ENCODE peak calls at places on chromosomes 16 and 17, in ten cellular contexts. Y, J, A, R, V, U, D, Z, K and S are unnamed samples.

GRCh38 chr16:27232061-27232841 is 28.9 kb downstream of the KDM8 start:
- DNase-seq in Y (no peak), J (no peak), A (peak), R (peak), V (no peak), U (no peak), D (no peak), Z (no peak), K (no peak), S (peak)

GRCh38 chr16:81366316-81366932 is 51.7 kb downstream of the GAN start:
- DNase-seq in Y (no peak), J (no peak), A (no peak), R (no peak), V (peak), U (peak), D (no peak), Z (no peak), K (peak), S (peak)

GRCh38 chr17:78923660-78924453 is 1.3 kb downstream of the TIMP2 start:
- DNase-seq in Y (peak), J (peak), A (peak), R (no peak), V (no peak), U (no peak), D (peak), Z (peak), K (peak), S (peak)

GRCh38 chr17:27244019-27244418 is 49.9 kb upstream of the WSB1 start:
- DNase-seq in Y (no peak), J (no peak), A (no peak), R (no peak), V (no peak), U (no peak), D (no peak), Z (no peak), K (no peak), S (no peak)

GRCh38 chr16:58324792-58325191 is 30.0 kb upstream of the PRSS54 start:
- DNase-seq in Y (no peak), J (no peak), A (no peak), R (no peak), V (no peak), U (no peak), D (no peak), Z (no peak), K (no peak), S (no peak)

GRCh38 chr17:41404024-41404651 is 6.7 kb upstream of the KRT31 start:
- DNase-seq in Y (no peak), J (no peak), A (no peak), R (peak), V (peak), U (peak), D (no peak), Z (no peak), K (peak), S (peak)

GRCh38 chr17:70168044-70168978 is 1.0 kb upstream of the KCNJ2 start:
- DNase-seq in Y (peak), J (no peak), A (peak), R (peak), V (peak), U (peak), D (peak), Z (peak), K (peak), S (peak)

GRCh38 chr17:68433211-68433610 is 24.1 kb downstream of the WIPI1 start:
- DNase-seq in Y (no peak), J (no peak), A (no peak), R (no peak), V (no peak), U (no peak), D (no peak), Z (no peak), K (no peak), S (no peak)

GRCh38 chr16:84501077-84501735 is 3.3 kb downstream of the MEAK7 start:
- DNase-seq in Y (peak), J (no peak), A (no peak), R (no peak), V (no peak), U (no peak), D (no peak), Z (no peak), K (peak), S (no peak)

GRCh38 chr17:58317421-58318064 is 11.1 kb downstream of the TSPOAP1 start:
- DNase-seq in Y (no peak), J (no peak), A (peak), R (peak), V (peak), U (peak), D (no peak), Z (no peak), K (peak), S (peak)

GRCh38 chr16:75092777-75093176 is 23.8 kb downstream of the LDHD start:
- DNase-seq in Y (peak), J (no peak), A (no peak), R (no peak), V (no peak), U (no peak), D (no peak), Z (no peak), K (no peak), S (no peak)

GRCh38 chr16:735982-736453 is 4.8 kb downstream of the CIAO3 start:
- DNase-seq in Y (no peak), J (no peak), A (peak), R (no peak), V (no peak), U (no peak), D (no peak), Z (no peak), K (no peak), S (peak)

GRCh38 chr17:75909812-75910274 is 5.2 kb upstream of the MRPL38 start:
- DNase-seq in Y (peak), J (no peak), A (no peak), R (no peak), V (no peak), U (no peak), D (no peak), Z (no peak), K (no peak), S (no peak)

GRCh38 chr17:17024778-17025300 is 17.4 kb upstream of the MPRIP start:
- DNase-seq in Y (peak), J (no peak), A (no peak), R (no peak), V (no peak), U (no peak), D (no peak), Z (peak), K (no peak), S (no peak)

GRCh38 chr17:57569021-57569420 is 176.1 kb downstream of the CCDC182 start:
- DNase-seq in Y (no peak), J (no peak), A (no peak), R (no peak), V (no peak), U (no peak), D (no peak), Z (no peak), K (no peak), S (no peak)

GRCh38 chr16:21265104-21265825 is 12.8 kb downstream of the CRYM start:
- DNase-seq in Y (no peak), J (no peak), A (no peak), R (peak), V (no peak), U (no peak), D (peak), Z (peak), K (no peak), S (peak)

GRCh38 chr17:82298538-82299421 is 18.6 kb downstream of the CD7 start:
- DNase-seq in Y (no peak), J (no peak), A (no peak), R (no peak), V (no peak), U (no peak), D (no peak), Z (no peak), K (no peak), S (no peak)

GRCh38 chr17:81705518-81706231 is 2.5 kb downstream of the MRPL12 start:
- DNase-seq in Y (no peak), J (no peak), A (no peak), R (no peak), V (no peak), U (no peak), D (peak), Z (no peak), K (no peak), S (no peak)

GRCh38 chr17:16072031-16072430 is 72.4 kb downstream of the TTC19 start:
- DNase-seq in Y (no peak), J (no peak), A (no peak), R (no peak), V (no peak), U (no peak), D (no peak), Z (no peak), K (no peak), S (no peak)

GRCh38 chr16:89094252-89094901 is 725 bp downstream of the ACSF3 start:
- DNase-seq in Y (peak), J (no peak), A (no peak), R (no peak), V (no peak), U (no peak), D (no peak), Z (no peak), K (no peak), S (no peak)

DNA sequence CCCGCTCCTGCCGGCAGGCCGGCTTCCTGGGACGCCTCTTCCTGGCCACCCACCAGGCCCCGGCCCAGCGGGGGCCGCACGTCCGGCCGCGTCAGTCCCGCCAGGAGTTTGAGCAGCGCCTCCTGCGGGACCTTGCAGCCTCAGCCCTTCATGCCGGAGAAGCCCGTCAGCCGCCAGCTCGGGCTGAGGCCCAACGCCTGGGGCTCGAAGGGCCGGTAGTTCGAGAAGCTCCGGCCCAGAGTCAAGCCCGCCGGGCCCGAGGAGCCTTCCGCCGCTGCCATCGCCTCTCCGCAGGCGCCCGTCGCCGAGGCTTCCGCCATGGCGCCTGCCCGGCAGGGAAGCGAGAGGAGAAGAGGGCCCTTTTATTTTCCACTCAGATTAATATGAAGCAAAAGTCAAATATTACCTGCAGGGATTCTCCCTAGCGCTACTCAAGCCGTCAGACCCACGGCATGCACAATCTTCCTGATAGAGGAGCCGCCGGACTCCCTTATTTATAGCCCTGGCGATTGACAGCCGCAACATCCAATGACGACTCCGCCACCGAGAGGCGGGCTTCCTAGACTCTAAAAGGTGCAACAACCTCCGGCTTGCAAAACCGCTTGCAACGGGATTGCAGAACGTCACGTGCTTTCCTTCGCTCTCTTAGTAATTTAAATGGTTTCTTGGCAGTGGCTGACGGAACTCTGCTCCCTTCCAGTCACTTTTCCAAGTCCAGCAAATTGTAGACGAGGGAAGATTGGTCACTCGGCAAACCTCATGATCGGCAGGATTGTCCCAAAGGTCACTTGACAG is at the start of gene SEPHS2:
- DNase-seq in Y (peak), J (peak), A (peak), R (peak), V (peak), U (peak), D (peak), Z (peak), K (peak), S (peak)
- TF ChIP-seq CTCF in Y (no peak), J (peak), A (peak), R (peak), V (peak), U (peak), D (peak), Z (peak), K (peak), S (peak)

DNA sequence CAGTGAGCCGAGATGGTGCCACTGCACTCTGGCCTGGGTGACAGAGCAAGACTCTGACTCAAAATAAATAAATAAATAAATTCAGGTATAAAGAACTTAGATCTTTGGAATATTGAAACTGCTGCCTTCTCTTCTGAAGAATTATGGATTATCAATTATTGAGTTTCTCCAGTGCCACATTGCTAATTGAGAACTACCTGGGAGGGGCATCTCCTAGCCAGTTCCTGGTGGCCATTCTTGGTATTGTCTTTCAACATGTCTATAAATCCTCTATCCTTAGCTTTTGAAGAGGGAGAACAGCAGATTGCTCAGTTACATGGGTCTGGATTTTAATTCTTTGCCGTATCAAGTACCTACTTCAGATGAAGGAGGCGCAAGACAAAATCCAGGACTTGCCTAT is 29.2 kb downstream of the CALCOCO2 start:
- DNase-seq in Y (no peak), J (no peak), A (no peak), R (no peak), V (no peak), U (no peak), D (no peak), Z (no peak), K (no peak), S (no peak)
- TF ChIP-seq CTCF in Y (no peak), J (peak), A (peak), R (peak), V (peak), U (peak), D (peak), Z (no peak), K (no peak), S (peak)

GRCh38 chr16:88005148-88005547 is 53.9 kb downstream of the BANP start:
- DNase-seq in Y (no peak), J (no peak), A (no peak), R (no peak), V (no peak), U (no peak), D (no peak), Z (no peak), K (no peak), S (no peak)
- TF ChIP-seq CTCF in Y (no peak), J (no peak), A (peak), R (no peak), V (peak), U (peak), D (peak), Z (peak), K (no peak), S (no peak)

DNA sequence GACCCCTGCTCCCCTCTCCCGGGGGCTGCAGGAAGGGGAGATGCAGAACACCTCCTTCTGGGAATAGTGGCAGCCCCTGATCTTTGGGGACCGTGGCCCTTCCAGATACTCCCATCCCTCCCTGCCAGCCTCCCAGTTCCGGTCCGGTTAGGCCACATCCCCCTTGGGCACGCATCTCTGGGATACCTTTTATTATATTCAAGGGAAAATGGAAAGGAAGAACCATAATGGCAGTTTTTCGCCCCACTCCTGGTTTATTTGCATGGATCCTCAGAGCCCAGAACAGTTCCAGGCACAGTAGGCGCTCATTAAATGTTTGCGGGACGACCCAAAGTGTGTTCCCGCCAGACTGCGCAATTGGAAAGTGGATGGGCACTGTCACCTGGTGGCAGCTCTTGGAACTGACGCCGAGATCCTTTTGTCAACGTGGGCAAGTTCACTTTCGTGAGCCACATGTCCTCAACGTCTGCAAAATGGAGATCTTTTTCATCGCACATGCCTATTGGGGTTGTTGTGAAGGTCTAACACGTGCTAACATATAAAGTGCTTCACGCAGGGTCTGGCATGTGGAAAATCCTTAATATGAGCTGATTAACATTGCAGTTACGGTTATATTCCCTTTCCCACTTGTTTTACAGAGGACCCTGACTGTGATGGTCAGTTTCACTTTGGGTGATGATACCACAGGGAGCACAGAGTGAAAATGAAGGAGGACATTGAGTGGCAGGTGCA is 1.6 kb upstream of the GPRC5B start:
- DNase-seq in Y (peak), J (peak), A (peak), R (peak), V (peak), U (peak), D (peak), Z (peak), K (peak), S (peak)
- TF ChIP-seq CTCF in Y (peak), J (peak), A (peak), R (peak), V (peak), U (peak), D (peak), Z (peak), K (peak), S (peak)

GRCh38 chr17:19752216-19753048 is 4.3 kb upstream of the ALDH3A1 start:
- DNase-seq in Y (no peak), J (no peak), A (no peak), R (no peak), V (no peak), U (no peak), D (no peak), Z (no peak), K (no peak), S (no peak)

GRCh38 chr17:19755392-19755791 is 7.3 kb upstream of the ALDH3A1 start:
- DNase-seq in Y (no peak), J (no peak), A (no peak), R (no peak), V (no peak), U (no peak), D (no peak), Z (no peak), K (no peak), S (peak)

GRCh38 chr17:19755821-19756510 is 7.9 kb upstream of the ALDH3A1 start:
- DNase-seq in Y (no peak), J (no peak), A (peak), R (no peak), V (no peak), U (no peak), D (no peak), Z (no peak), K (no peak), S (peak)

GRCh38 chr17:19753049-19753444 is 4.9 kb upstream of the ALDH3A1 start:
- DNase-seq in Y (peak), J (no peak), A (no peak), R (peak), V (no peak), U (peak), D (peak), Z (peak), K (no peak), S (no peak)

DNA sequence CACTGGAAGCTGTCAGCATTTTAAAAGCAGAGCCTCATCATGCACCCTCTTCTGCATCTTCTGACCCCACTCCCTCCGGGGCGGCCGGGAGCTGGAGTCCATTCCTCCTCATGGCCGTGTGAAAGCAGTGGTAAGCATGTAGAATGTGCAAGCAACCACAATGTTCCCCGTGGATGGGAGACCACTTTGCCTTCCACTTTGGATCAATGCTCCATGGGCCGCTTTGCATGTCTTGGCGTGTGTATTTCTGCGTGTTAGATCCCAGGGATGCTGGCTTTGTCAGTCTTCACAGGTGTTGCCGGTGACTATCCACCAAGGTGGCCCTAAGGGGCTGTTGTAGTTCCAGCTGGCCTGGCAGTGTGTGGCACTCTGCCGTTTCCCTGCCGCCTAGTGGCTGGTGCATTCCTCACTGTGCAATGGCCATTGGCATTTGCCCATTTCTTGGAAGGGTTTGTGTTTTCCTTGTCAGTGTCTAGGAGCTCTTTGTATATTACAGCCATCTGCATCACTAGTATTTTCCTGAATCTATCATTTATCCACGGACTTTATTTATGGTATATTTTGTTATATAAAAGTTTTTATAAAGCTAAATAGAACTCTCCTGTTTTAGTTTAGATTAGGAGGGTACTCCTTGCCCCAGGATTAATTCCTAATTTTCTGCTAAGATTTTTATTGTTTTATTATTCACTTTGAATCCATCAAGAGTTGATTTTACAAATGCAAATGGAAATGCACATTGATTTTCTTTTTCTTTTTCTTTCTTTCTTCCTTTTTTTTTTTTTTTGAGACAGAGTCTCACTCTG is 5.8 kb upstream of the ALDH3A1 start:
- DNase-seq in Y (no peak), J (no peak), A (no peak), R (peak), V (no peak), U (no peak), D (peak), Z (peak), K (no peak), S (no peak)
- TF ChIP-seq CTCF in Y (peak), J (peak), A (no peak), R (peak), V (peak), U (peak), D (peak), Z (peak), K (no peak), S (peak)